ENCODE peak calls at places on chromosomes 4 and X, in eight cellular contexts. One of them, this sample, is unnamed. For H3K9me3, the result is how much of the 10 kb centered on the place peaks cover.

GRCh38 chrX:51641421-51642021 is 22.8 kb upstream of the CENPVL3 start:
- DNase-seq in thoracic aorta: no peak
- DNase-seq in H1: no peak
- DNase-seq in body of pancreas: peak
- DNase-seq in ovary: no peak
- DNase-seq in Caco-2: peak
- DNase-seq in neural progenitor cell: peak
- DNase-seq in tibial artery: no peak
- DNase-seq in this sample: no peak

GRCh38 chr4:109631709-109632108 is 71.5 kb downstream of the CASP6 start:
- DNase-seq in thoracic aorta: no peak
- DNase-seq in H1: no peak
- DNase-seq in body of pancreas: peak
- DNase-seq in ovary: peak
- DNase-seq in Caco-2: no peak
- DNase-seq in neural progenitor cell: peak
- DNase-seq in tibial artery: no peak
- DNase-seq in this sample: peak

GRCh38 chr4:158835456-158836369 is 66.9 kb downstream of the FNIP2 start:
- DNase-seq in thoracic aorta: no peak
- DNase-seq in H1: no peak
- DNase-seq in body of pancreas: peak
- DNase-seq in ovary: no peak
- DNase-seq in Caco-2: no peak
- DNase-seq in neural progenitor cell: peak
- DNase-seq in tibial artery: no peak
- DNase-seq in this sample: no peak

GRCh38 chr4:4789462-4789861 is 70.0 kb upstream of the MSX1 start:
- DNase-seq in thoracic aorta: no peak
- DNase-seq in H1: no peak
- DNase-seq in body of pancreas: no peak
- DNase-seq in ovary: no peak
- DNase-seq in Caco-2: no peak
- DNase-seq in neural progenitor cell: no peak
- DNase-seq in tibial artery: no peak
- DNase-seq in this sample: no peak

GRCh38 chr4:168421671-168422070 is 58.6 kb downstream of the DDX60L start:
- DNase-seq in thoracic aorta: no peak
- DNase-seq in H1: no peak
- DNase-seq in body of pancreas: no peak
- DNase-seq in ovary: no peak
- DNase-seq in Caco-2: no peak
- DNase-seq in neural progenitor cell: no peak
- DNase-seq in tibial artery: no peak
- DNase-seq in this sample: no peak

GRCh38 chrX:105190252-105190853 is 30.1 kb downstream of the TEX13A start:
- DNase-seq in thoracic aorta: no peak
- DNase-seq in H1: peak
- DNase-seq in body of pancreas: peak
- DNase-seq in ovary: no peak
- DNase-seq in Caco-2: peak
- DNase-seq in neural progenitor cell: peak
- DNase-seq in tibial artery: no peak
- DNase-seq in this sample: peak

GRCh38 chr4:102338405-102338804 is 6.9 kb downstream of the SLC39A8 start:
- DNase-seq in thoracic aorta: no peak
- DNase-seq in H1: no peak
- DNase-seq in body of pancreas: no peak
- DNase-seq in ovary: no peak
- DNase-seq in Caco-2: no peak
- DNase-seq in neural progenitor cell: no peak
- DNase-seq in tibial artery: no peak
- DNase-seq in this sample: no peak

GRCh38 chrX:2693123-2693438 is 2.0 kb downstream of the CD99 start:
- DNase-seq in thoracic aorta: no peak
- DNase-seq in H1: no peak
- DNase-seq in body of pancreas: no peak
- DNase-seq in ovary: no peak
- DNase-seq in Caco-2: no peak
- DNase-seq in neural progenitor cell: no peak
- DNase-seq in tibial artery: no peak
- DNase-seq in this sample: no peak

GRCh38 chr4:29722253-29722652 is 997.9 kb upstream of the PCDH7 start:
- DNase-seq in thoracic aorta: no peak
- DNase-seq in H1: no peak
- DNase-seq in body of pancreas: no peak
- DNase-seq in ovary: no peak
- DNase-seq in Caco-2: no peak
- DNase-seq in neural progenitor cell: no peak
- DNase-seq in tibial artery: no peak
- DNase-seq in this sample: no peak

GRCh38 chrX:132957211-132958085 is 981 bp downstream of the HS6ST2 start:
- DNase-seq in thoracic aorta: no peak
- DNase-seq in H1: peak
- DNase-seq in body of pancreas: peak
- DNase-seq in ovary: peak
- DNase-seq in Caco-2: peak
- DNase-seq in neural progenitor cell: peak
- DNase-seq in tibial artery: no peak
- DNase-seq in this sample: peak

GRCh38 chr4:13933163-13933562 is 305.6 kb upstream of the BOD1L1 start:
- DNase-seq in thoracic aorta: no peak
- DNase-seq in H1: no peak
- DNase-seq in body of pancreas: no peak
- DNase-seq in ovary: no peak
- DNase-seq in Caco-2: no peak
- DNase-seq in neural progenitor cell: no peak
- DNase-seq in tibial artery: no peak
- DNase-seq in this sample: no peak

GRCh38 chr4:47122592-47123291 is 91.4 kb downstream of the GABRB1 start:
- DNase-seq in thoracic aorta: no peak
- DNase-seq in H1: peak
- DNase-seq in body of pancreas: peak
- DNase-seq in ovary: no peak
- DNase-seq in Caco-2: peak
- DNase-seq in neural progenitor cell: peak
- DNase-seq in tibial artery: peak
- DNase-seq in this sample: peak

GRCh38 chrX:140765043-140765784 is 55.7 kb downstream of the LINC00632 start:
- DNase-seq in thoracic aorta: no peak
- DNase-seq in H1: no peak
- DNase-seq in body of pancreas: peak
- DNase-seq in ovary: no peak
- DNase-seq in Caco-2: no peak
- DNase-seq in neural progenitor cell: peak
- DNase-seq in tibial artery: no peak
- DNase-seq in this sample: no peak

GRCh38 chr4:1325681-1326635 is 21.1 kb upstream of the UVSSA start:
- DNase-seq in thoracic aorta: no peak
- DNase-seq in H1: no peak
- DNase-seq in body of pancreas: no peak
- DNase-seq in ovary: no peak
- DNase-seq in Caco-2: no peak
- DNase-seq in neural progenitor cell: no peak
- DNase-seq in tibial artery: no peak
- DNase-seq in this sample: no peak
- H3K9me3 ChIP-seq in thoracic aorta: under half
- H3K9me3 ChIP-seq in H1: under half
- H3K9me3 ChIP-seq in body of pancreas: under half
- H3K9me3 ChIP-seq in ovary: under half
- H3K9me3 ChIP-seq in Caco-2: under half
- H3K9me3 ChIP-seq in neural progenitor cell: under half
- H3K9me3 ChIP-seq in tibial artery: under half
- H3K9me3 ChIP-seq in this sample: under half

DNA sequence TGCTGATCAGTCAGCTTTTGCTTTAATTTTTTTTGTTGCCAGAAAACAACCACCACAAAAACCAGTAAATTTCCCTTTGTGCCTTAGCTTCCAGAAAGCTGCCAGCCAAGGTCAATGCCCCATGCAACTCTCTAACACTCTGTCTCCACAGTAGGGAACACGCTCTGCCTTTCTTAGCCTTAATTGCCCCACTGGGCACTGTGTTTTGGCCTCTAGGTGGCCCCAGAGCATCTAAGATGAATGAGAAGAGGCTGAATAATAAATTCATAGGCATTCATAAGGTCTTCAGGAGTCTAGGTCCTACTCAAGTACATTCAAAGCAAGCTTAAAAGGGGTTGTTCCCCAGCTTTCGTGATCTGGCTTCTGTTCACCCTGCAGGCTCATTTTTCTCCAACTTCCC is 57.7 kb upstream of the PASD1 start:
- DNase-seq in thoracic aorta: no peak
- DNase-seq in H1: peak
- DNase-seq in body of pancreas: peak
- DNase-seq in ovary: no peak
- DNase-seq in Caco-2: peak
- DNase-seq in neural progenitor cell: peak
- DNase-seq in tibial artery: no peak
- DNase-seq in this sample: no peak
- TF ChIP-seq CTCF in thoracic aorta: no peak
- TF ChIP-seq CTCF in H1: peak
- TF ChIP-seq CTCF in body of pancreas: no peak
- TF ChIP-seq CTCF in ovary: no peak
- TF ChIP-seq CTCF in Caco-2: peak
- TF ChIP-seq CTCF in neural progenitor cell: peak
- TF ChIP-seq CTCF in tibial artery: no peak
- TF ChIP-seq CTCF in this sample: no peak

GRCh38 chr4:84260495-84260894 is 238.6 kb downstream of the NKX6-1 start:
- DNase-seq in thoracic aorta: no peak
- DNase-seq in H1: no peak
- DNase-seq in body of pancreas: no peak
- DNase-seq in ovary: no peak
- DNase-seq in Caco-2: no peak
- DNase-seq in neural progenitor cell: no peak
- DNase-seq in tibial artery: no peak
- DNase-seq in this sample: no peak
- H3K9me3 ChIP-seq in thoracic aorta: under half
- H3K9me3 ChIP-seq in H1: under half
- H3K9me3 ChIP-seq in body of pancreas: under half
- H3K9me3 ChIP-seq in ovary: under half
- H3K9me3 ChIP-seq in Caco-2: under half
- H3K9me3 ChIP-seq in neural progenitor cell: under half
- H3K9me3 ChIP-seq in tibial artery: under half
- H3K9me3 ChIP-seq in this sample: under half

GRCh38 chr4:133275246-133275645 is 126.2 kb downstream of the PCDH10 start:
- DNase-seq in thoracic aorta: no peak
- DNase-seq in H1: no peak
- DNase-seq in body of pancreas: no peak
- DNase-seq in ovary: no peak
- DNase-seq in Caco-2: no peak
- DNase-seq in neural progenitor cell: no peak
- DNase-seq in tibial artery: no peak
- DNase-seq in this sample: no peak

GRCh38 chr4:133268205-133268604 is 119.1 kb downstream of the PCDH10 start:
- DNase-seq in thoracic aorta: no peak
- DNase-seq in H1: no peak
- DNase-seq in body of pancreas: no peak
- DNase-seq in ovary: no peak
- DNase-seq in Caco-2: no peak
- DNase-seq in neural progenitor cell: no peak
- DNase-seq in tibial artery: no peak
- DNase-seq in this sample: no peak

DNA sequence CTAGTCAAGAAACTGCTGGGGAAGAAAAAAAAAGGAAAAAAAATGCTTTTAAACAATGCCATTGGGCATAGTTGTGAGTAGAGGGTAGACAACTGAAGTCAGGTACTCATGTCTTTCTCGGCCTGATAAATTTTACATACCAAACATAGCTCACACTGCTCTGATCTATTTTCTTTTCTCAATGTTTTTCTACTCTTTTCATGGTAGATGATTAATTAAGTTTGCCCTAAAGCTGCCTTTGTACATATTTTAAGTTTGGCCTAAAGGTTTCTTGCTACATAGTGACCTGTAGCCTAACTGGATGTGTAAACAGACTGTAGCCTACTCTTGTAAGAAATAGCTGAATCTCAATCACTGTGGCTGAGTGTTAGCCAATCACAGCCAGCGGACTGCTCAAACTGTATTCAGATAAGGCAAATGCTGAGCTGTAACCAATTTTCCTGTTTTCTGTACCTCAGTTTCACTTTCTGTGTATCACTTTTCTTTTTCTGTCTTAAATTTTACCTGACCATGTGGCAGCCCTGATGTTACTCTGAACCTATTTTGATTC is 121.0 kb downstream of the PCDH10 start:
- DNase-seq in thoracic aorta: no peak
- DNase-seq in H1: no peak
- DNase-seq in body of pancreas: no peak
- DNase-seq in ovary: no peak
- DNase-seq in Caco-2: peak
- DNase-seq in neural progenitor cell: no peak
- DNase-seq in tibial artery: no peak
- DNase-seq in this sample: no peak
- TF ChIP-seq CTCF in thoracic aorta: no peak
- TF ChIP-seq CTCF in H1: no peak
- TF ChIP-seq CTCF in body of pancreas: no peak
- TF ChIP-seq CTCF in ovary: no peak
- TF ChIP-seq CTCF in Caco-2: no peak
- TF ChIP-seq CTCF in neural progenitor cell: no peak
- TF ChIP-seq CTCF in tibial artery: no peak
- TF ChIP-seq CTCF in this sample: no peak

DNA sequence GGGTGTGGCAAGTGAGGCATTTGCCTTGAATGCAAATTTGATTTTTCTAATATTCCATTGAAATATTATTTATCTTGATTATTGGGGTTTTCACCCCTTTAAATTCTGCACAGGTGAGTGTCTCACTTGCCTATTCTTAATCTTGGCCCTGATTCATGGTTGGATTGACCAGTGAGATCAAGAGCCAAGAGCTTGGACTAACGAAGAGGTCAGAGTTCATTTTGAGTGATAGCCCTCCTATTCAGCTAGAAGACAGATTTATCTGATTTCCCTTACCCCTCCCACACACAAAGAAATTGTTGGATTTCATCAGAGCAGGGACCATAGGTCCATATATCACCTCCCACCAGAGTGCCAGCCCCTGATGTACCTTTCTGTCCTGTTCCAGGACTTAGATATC is 11.6 kb upstream of the ACOT9 start:
- DNase-seq in thoracic aorta: no peak
- DNase-seq in H1: no peak
- DNase-seq in body of pancreas: no peak
- DNase-seq in ovary: no peak
- DNase-seq in Caco-2: no peak
- DNase-seq in neural progenitor cell: no peak
- DNase-seq in tibial artery: no peak
- DNase-seq in this sample: no peak
- H3K9me3 ChIP-seq in thoracic aorta: under half
- H3K9me3 ChIP-seq in H1: under half
- H3K9me3 ChIP-seq in body of pancreas: under half
- H3K9me3 ChIP-seq in ovary: under half
- H3K9me3 ChIP-seq in Caco-2: under half
- H3K9me3 ChIP-seq in neural progenitor cell: under half
- H3K9me3 ChIP-seq in tibial artery: under half
- H3K9me3 ChIP-seq in this sample: under half

DNA sequence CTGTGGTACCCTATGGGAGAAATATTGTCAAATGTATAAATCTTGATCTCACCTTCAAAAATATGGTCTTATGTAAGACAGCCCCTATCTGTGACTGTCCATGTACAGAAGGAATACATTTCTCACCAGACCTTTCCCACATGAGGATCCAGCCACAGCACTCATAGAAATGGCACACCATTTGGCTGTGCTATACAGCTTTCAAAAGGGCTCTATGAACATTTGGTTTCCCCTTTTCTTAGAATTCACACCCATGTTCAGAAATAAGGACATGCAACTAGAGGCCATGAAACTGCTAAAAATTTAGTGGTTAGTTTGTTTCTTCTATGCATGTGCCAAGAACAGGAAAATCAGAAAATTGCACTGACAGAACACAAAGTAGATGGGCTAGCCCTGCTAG is 62.7 kb downstream of the ANTXR2 start:
- DNase-seq in thoracic aorta: no peak
- DNase-seq in H1: no peak
- DNase-seq in body of pancreas: no peak
- DNase-seq in ovary: no peak
- DNase-seq in Caco-2: no peak
- DNase-seq in neural progenitor cell: no peak
- DNase-seq in tibial artery: no peak
- DNase-seq in this sample: no peak
- TF ChIP-seq CTCF in thoracic aorta: no peak
- TF ChIP-seq CTCF in H1: no peak
- TF ChIP-seq CTCF in body of pancreas: no peak
- TF ChIP-seq CTCF in ovary: no peak
- TF ChIP-seq CTCF in Caco-2: no peak
- TF ChIP-seq CTCF in neural progenitor cell: no peak
- TF ChIP-seq CTCF in tibial artery: no peak
- TF ChIP-seq CTCF in this sample: no peak

This sample was measured in colonic mucosa.